ENCODE peak calls at places on chromosomes 13 and 19, in ten cellular contexts. F is epithelial cell of proximal tubule; I is fibroblast of lung; W is lower leg skin; Y is astrocyte of the spinal cord; S is adrenal gland; P is IMR-90; V is CD8-positive, alpha-beta T cell; Z is AG09309; D is MM.1S. B is an unnamed sample.

GRCh38 chr19:7922841-7923205 is 2.7 kb downstream of the SNAPC2 start:
- DNase-seq in F (no peak), I (no peak), W (no peak), Y (no peak), S (no peak), P (no peak), V (no peak), Z (no peak), D (no peak), B (no peak)

GRCh38 chr13:114185182-114185971 is 6.3 kb downstream of the CFAP97D2 start:
- DNase-seq in F (no peak), I (no peak), W (no peak), Y (no peak), S (no peak), P (no peak), V (no peak), Z (no peak), D (no peak), B (no peak)

GRCh38 chr13:98144501-98145350 is 1.8 kb downstream of the FARP1 start:
- DNase-seq in F (no peak), I (peak), W (no peak), Y (peak), S (peak), P (peak), V (no peak), Z (peak), D (no peak), B (peak)

GRCh38 chr19:2532252-2533071 is 56.5 kb downstream of the GADD45B start:
- DNase-seq in F (no peak), I (peak), W (no peak), Y (peak), S (no peak), P (peak), V (no peak), Z (peak), D (no peak), B (peak)

GRCh38 chr13:106318941-106319411 is 216.5 kb downstream of the EFNB2 start:
- DNase-seq in F (peak), I (peak), W (no peak), Y (peak), S (no peak), P (peak), V (no peak), Z (peak), D (no peak), B (peak)

GRCh38 chr13:23159205-23159586 is 21.6 kb upstream of the SGCG start:
- DNase-seq in F (no peak), I (peak), W (no peak), Y (no peak), S (no peak), P (peak), V (no peak), Z (no peak), D (peak), B (peak)

GRCh38 chr13:79886601-79887000 is 405.6 kb downstream of the NDFIP2 start:
- DNase-seq in F (no peak), I (no peak), W (no peak), Y (no peak), S (no peak), P (no peak), V (no peak), Z (no peak), D (no peak), B (no peak)

GRCh38 chr13:109917422-109917821 is 131.0 kb upstream of the IRS2 start:
- DNase-seq in F (no peak), I (no peak), W (no peak), Y (no peak), S (no peak), P (no peak), V (no peak), Z (no peak), D (no peak), B (no peak)

GRCh38 chr19:44741841-44742352 is 6.6 kb upstream of the BCL3 start:
- DNase-seq in F (peak), I (peak), W (peak), Y (peak), S (peak), P (peak), V (no peak), Z (peak), D (no peak), B (peak)

GRCh38 chr19:34269968-34270621 is 15.7 kb downstream of the GARRE1 start:
- DNase-seq in F (peak), I (peak), W (peak), Y (peak), S (peak), P (peak), V (peak), Z (no peak), D (peak), B (peak)

GRCh38 chr13:72458701-72459100 is 268.7 kb downstream of the MZT1 start:
- DNase-seq in F (peak), I (peak), W (no peak), Y (peak), S (no peak), P (no peak), V (no peak), Z (no peak), D (peak), B (peak)

GRCh38 chr13:19618925-19619324 is 14.5 kb upstream of the MPHOSPH8 start:
- DNase-seq in F (no peak), I (peak), W (no peak), Y (peak), S (no peak), P (peak), V (no peak), Z (no peak), D (peak), B (peak)

GRCh38 chr19:40150170-40150569 is 41.1 kb upstream of the MAP3K10 start:
- DNase-seq in F (no peak), I (peak), W (peak), Y (no peak), S (no peak), P (peak), V (no peak), Z (peak), D (no peak), B (peak)

GRCh38 chr19:43595605-43595998 is 332 bp downstream of the IRGQ start:
- DNase-seq in F (no peak), I (no peak), W (no peak), Y (no peak), S (no peak), P (no peak), V (no peak), Z (no peak), D (peak), B (no peak)

GRCh38 chr19:44071824-44072542 is at the start of gene ZNF284:
- DNase-seq in F (no peak), I (peak), W (peak), Y (peak), S (peak), P (peak), V (peak), Z (peak), D (peak), B (peak)

GRCh38 chr19:35666251-35666913 is at the start of gene UPK1A:
- DNase-seq in F (no peak), I (no peak), W (no peak), Y (no peak), S (no peak), P (no peak), V (no peak), Z (no peak), D (no peak), B (no peak)

GRCh38 chr19:42421591-42422031 is 5.6 kb downstream of the LIPE start:
- DNase-seq in F (no peak), I (no peak), W (no peak), Y (no peak), S (peak), P (no peak), V (no peak), Z (no peak), D (no peak), B (no peak)

GRCh38 chr19:33134571-33135041 is 2.7 kb downstream of the WDR88 start:
- DNase-seq in F (no peak), I (no peak), W (no peak), Y (no peak), S (no peak), P (no peak), V (peak), Z (no peak), D (no peak), B (no peak)

GRCh38 chr19:45097450-45097775 is 4.4 kb downstream of the PPP1R37 start:
- DNase-seq in F (no peak), I (no peak), W (no peak), Y (no peak), S (no peak), P (no peak), V (no peak), Z (no peak), D (no peak), B (no peak)

GRCh38 chr13:34070544-34071303 is 252.8 kb downstream of the RFC3 start:
- DNase-seq in F (no peak), I (no peak), W (no peak), Y (no peak), S (no peak), P (no peak), V (no peak), Z (no peak), D (no peak), B (no peak)

GRCh38 chr13:46735425-46735824 is 61.5 kb downstream of the ESD start:
- DNase-seq in F (no peak), I (no peak), W (no peak), Y (no peak), S (no peak), P (no peak), V (no peak), Z (no peak), D (no peak), B (no peak)

GRCh38 chr19:13012690-13013608 is 17.7 kb downstream of the NFIX start:
- DNase-seq in F (no peak), I (peak), W (peak), Y (peak), S (peak), P (peak), V (peak), Z (no peak), D (no peak), B (peak)

GRCh38 chr13:98033277-98034247 is 80.1 kb downstream of the IPO5 start:
- DNase-seq in F (no peak), I (peak), W (peak), Y (peak), S (peak), P (peak), V (no peak), Z (peak), D (no peak), B (peak)

GRCh38 chr19:28898279-28898678 is 314.7 kb downstream of the UQCRFS1 start:
- DNase-seq in F (no peak), I (no peak), W (no peak), Y (no peak), S (no peak), P (peak), V (no peak), Z (no peak), D (no peak), B (no peak)

GRCh38 chr19:9847087-9847671 is 12.1 kb downstream of the PIN1 start:
- DNase-seq in F (no peak), I (peak), W (no peak), Y (peak), S (peak), P (peak), V (peak), Z (peak), D (no peak), B (peak)

GRCh38 chr19:16888629-16889371 is at the start of gene F2RL3:
- DNase-seq in F (no peak), I (peak), W (peak), Y (no peak), S (peak), P (peak), V (no peak), Z (no peak), D (peak), B (peak)

GRCh38 chr13:109769921-109770320 is 16.5 kb downstream of the IRS2 start:
- DNase-seq in F (no peak), I (no peak), W (no peak), Y (no peak), S (no peak), P (no peak), V (no peak), Z (no peak), D (no peak), B (no peak)

GRCh38 chr19:10503002-10503789 is at the start of gene KEAP1:
- DNase-seq in F (no peak), I (peak), W (peak), Y (peak), S (peak), P (no peak), V (peak), Z (no peak), D (peak), B (peak)

GRCh38 chr13:48567521-48568331 is 34.8 kb upstream of the RCBTB2 start:
- DNase-seq in F (no peak), I (peak), W (no peak), Y (no peak), S (peak), P (no peak), V (no peak), Z (no peak), D (no peak), B (peak)

GRCh38 chr13:21676611-21677021 is 5.7 kb downstream of the FGF9 start:
- DNase-seq in F (no peak), I (no peak), W (no peak), Y (no peak), S (peak), P (no peak), V (peak), Z (no peak), D (no peak), B (no peak)

GRCh38 chr13:24220086-24220703 is 59.7 kb downstream of the SPATA13 start:
- DNase-seq in F (no peak), I (peak), W (no peak), Y (peak), S (peak), P (peak), V (peak), Z (peak), D (peak), B (peak)

GRCh38 chr13:52669677-52670076 is 17.0 kb downstream of the SUGT1 start:
- DNase-seq in F (no peak), I (no peak), W (no peak), Y (no peak), S (no peak), P (no peak), V (no peak), Z (no peak), D (no peak), B (no peak)

GRCh38 chr19:48806518-48806817 is 4.4 kb downstream of the BCAT2 start:
- DNase-seq in F (no peak), I (no peak), W (no peak), Y (peak), S (peak), P (no peak), V (peak), Z (no peak), D (peak), B (no peak)

GRCh38 chr19:36773223-36773579 is 594 bp upstream of the ZNF850 start:
- DNase-seq in F (no peak), I (no peak), W (no peak), Y (no peak), S (no peak), P (no peak), V (no peak), Z (no peak), D (no peak), B (no peak)

GRCh38 chr13:91708558-91708957 is 310.1 kb downstream of the GPC5 start:
- DNase-seq in F (no peak), I (no peak), W (no peak), Y (no peak), S (no peak), P (no peak), V (no peak), Z (no peak), D (no peak), B (no peak)

DNA sequence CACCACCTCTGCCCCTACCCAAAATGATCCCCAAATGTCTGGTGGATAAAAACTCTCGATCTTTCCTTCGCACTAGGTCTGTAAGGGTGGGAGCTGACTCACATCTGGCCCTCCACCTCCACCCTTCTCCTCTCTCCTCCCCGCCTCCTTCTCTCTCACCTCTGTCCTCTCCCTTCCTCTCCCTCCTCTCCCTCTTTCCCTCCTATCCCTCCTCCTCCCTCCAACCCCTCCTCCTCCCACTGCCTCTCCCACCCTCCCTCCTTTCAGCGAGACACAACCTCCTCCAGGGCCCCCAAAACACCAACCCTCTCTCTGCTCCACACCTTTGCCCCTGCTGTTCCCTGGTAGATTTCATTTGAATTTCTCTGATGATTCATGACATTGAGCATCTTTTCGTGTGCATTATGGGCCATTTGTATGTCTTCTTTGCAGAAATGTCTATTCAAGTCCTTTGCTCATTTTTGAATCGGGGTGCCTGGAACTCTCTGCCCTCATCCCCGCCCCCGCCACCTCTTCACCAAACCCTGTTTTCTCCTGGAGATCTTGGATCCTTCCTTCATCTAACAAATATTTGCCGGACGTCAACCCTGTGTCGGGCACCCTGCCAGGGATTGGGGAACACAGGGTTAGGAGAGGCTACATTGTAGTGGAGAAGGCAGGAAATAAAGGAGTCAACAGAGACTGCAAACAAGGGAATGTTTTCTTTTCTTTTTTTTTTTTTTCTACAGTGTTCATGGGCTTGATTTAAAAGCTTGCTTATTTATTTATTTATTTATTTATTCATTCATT is 25.4 kb upstream of the SLC1A5 start:
- DNase-seq in F (no peak), I (peak), W (no peak), Y (peak), S (peak), P (peak), V (no peak), Z (no peak), D (no peak), B (peak)
- H3K4me3 ChIP-seq in F (no peak), I (no peak), W (no peak), Y (no peak), S (no peak), P (no peak), V (no peak), Z (no peak), D (no peak), B (no peak)

DNA sequence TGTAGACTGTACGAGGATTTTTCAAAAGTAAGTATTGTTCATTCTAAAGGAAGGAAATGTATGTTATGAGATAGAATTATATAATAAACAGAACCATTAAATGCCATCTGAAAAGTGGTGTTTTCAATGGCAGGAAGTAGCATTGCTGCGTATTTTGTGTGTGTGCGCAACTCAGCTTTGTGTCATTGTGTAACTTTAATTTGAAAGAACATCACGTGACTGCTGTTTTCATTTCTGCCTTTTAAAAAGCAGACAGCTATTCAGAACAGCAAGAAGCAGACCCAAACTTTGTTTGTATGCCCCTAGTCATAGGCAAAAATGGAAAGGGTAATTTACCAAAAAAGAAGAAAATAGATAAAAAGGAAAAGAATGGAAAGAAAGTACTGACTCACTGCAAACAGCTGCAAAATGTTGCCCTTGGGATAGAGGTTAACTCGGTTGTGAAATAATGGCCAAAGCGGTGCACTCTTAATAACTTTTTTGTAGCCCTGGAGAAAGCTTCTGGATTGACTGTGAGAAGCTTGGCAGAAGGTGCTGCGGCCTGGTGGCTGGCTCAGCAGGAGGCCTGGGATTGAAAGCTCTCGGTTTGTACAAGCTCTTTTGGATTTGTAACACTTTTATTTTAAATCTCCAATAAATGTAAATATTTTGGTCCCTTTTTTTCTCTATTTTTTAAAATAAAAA is 97.3 kb downstream of the GGACT start:
- DNase-seq in F (no peak), I (peak), W (no peak), Y (peak), S (peak), P (peak), V (no peak), Z (peak), D (no peak), B (peak)
- TF ChIP-seq CTCF in F (peak), I (peak), W (no peak), Y (no peak), S (peak), P (no peak), V (no peak), Z (peak), D (no peak), B (peak)

GRCh38 chr13:49620170-49620621 is 8.1 kb upstream of the ARL11 start:
- DNase-seq in F (no peak), I (no peak), W (no peak), Y (no peak), S (no peak), P (no peak), V (no peak), Z (no peak), D (no peak), B (no peak)
- H3K4me3 ChIP-seq in F (no peak), I (no peak), W (no peak), Y (peak), S (no peak), P (no peak), V (no peak), Z (no peak), D (no peak), B (no peak)

DNA sequence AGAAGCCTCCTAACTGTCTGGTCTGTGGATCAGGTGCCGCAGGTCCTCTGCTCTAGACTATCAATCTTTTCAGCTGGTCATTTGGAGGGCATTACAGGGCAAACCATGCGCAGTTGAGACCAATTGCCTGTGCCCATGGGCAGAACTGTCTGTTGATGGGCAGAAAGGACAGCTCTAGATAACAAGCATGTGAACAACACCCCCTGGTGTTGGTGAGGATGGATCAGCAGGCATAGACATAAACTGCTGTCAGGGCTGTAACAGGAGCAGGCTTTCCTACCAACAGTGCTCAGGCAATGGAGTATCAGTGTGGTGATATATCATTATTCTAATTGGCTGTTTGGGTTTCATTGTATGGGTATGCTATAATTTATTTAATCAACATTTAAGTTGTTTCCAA is 104.7 kb upstream of the KL start:
- DNase-seq in F (peak), I (peak), W (no peak), Y (peak), S (peak), P (peak), V (no peak), Z (peak), D (peak), B (peak)
- TF ChIP-seq CTCF in F (peak), I (peak), W (no peak), Y (peak), S (peak), P (peak), V (no peak), Z (peak), D (peak), B (peak)

GRCh38 chr13:66675620-66676019 is 554.5 kb downstream of the PCDH9 start:
- DNase-seq in F (no peak), I (peak), W (no peak), Y (no peak), S (no peak), P (no peak), V (no peak), Z (no peak), D (no peak), B (peak)

DNA sequence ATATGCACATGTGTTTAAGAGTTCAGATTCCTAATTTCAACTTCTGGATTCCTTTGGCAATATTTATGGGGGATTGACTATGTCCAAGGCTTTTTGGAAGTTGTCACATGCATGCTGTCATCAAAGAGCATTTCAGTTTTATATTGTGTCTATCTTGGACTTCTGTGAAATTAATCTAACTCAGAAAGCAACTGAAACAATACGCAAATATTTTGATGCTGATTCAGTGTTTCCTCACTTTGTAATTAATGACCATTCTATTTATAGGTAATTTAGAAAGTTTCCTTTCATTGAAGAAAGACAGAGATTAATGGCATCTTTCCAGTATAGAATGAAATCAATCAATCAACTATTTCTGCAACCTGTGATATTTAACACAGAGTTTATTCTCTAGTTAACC is 550.1 kb downstream of the PCDH9 start:
- DNase-seq in F (no peak), I (no peak), W (no peak), Y (no peak), S (no peak), P (no peak), V (no peak), Z (no peak), D (no peak), B (no peak)
- H3K4me3 ChIP-seq in F (no peak), I (no peak), W (no peak), Y (no peak), S (no peak), P (no peak), V (no peak), Z (no peak), D (no peak), B (no peak)